ENCODE peak calls at places on chromosome 13, in ten cellular contexts. O, B, Z, Y, E, A, T, X, D and M are unnamed samples.

GRCh38 chr13:102399791-102400618 is 1.8 kb downstream of the FGF14 start:
- DNase-seq in O (no peak), E (no peak), X (peak; percentile 22), Y (no peak), T (no peak), Z (no peak), D (peak; percentile 64), B (no peak), A (no peak), M (no peak)

GRCh38 chr13:80141114-80141849 is 199.6 kb downstream of the SPRY2 start:
- DNase-seq in B (no peak), Y (no peak), X (peak; percentile 33), T (no peak), O (no peak), E (no peak), D (no peak), A (no peak), Z (peak; percentile 95), M (no peak)

GRCh38 chr13:79874396-79875360 is 393.7 kb downstream of the NDFIP2 start:
- DNase-seq in O (no peak), T (no peak), B (no peak), X (no peak), A (no peak), E (peak; percentile 42), D (no peak), Y (no peak), Z (peak; percentile 29), M (no peak)

GRCh38 chr13:97295279-97296182 is 73.4 kb downstream of the MBNL2 start:
- DNase-seq in Y (no peak), B (no peak), E (peak; percentile 95), D (no peak), Z (peak; percentile 84), X (no peak), O (no peak), A (no peak), T (peak; percentile 92), M (no peak)

GRCh38 chr13:29454931-29455481 is 140.5 kb downstream of the SLC7A1 start:
- DNase-seq in T (peak; percentile 74), Y (no peak), O (peak; percentile 25), D (no peak), A (no peak), X (no peak), Z (peak; percentile 20), E (peak; percentile 95), B (peak; percentile 34), M (no peak)

GRCh38 chr13:113607056-113607455 is 22.5 kb downstream of the TFDP1 start:
- DNase-seq in O (no peak), D (no peak), T (no peak), Y (no peak), Z (no peak), B (no peak), X (no peak), E (no peak), A (no peak), M (no peak)

GRCh38 chr13:112984954-112985802 is 16.2 kb downstream of the MCF2L start:
- DNase-seq in D (no peak), B (no peak), Y (no peak), A (no peak), Z (no peak), E (peak; percentile 5), T (no peak), X (no peak), O (no peak), M (no peak)

GRCh38 chr13:65292488-65292901 is 1937.6 kb downstream of the PCDH9 start:
- DNase-seq in D (no peak), O (no peak), Z (peak; percentile 87), E (peak; percentile 9), A (no peak), Y (no peak), B (no peak), T (peak; percentile 25), X (no peak), M (no peak)

GRCh38 chr13:110711778-110712070 is 1.8 kb upstream of the ING1 start:
- DNase-seq in B (no peak), D (no peak), X (no peak), O (no peak), A (no peak), T (no peak), Z (peak; percentile 26), E (peak; percentile 23), Y (no peak), M (no peak)

GRCh38 chr13:34901577-34901976 is 40.5 kb upstream of the NBEA start:
- DNase-seq in E (no peak), B (no peak), O (no peak), X (no peak), D (no peak), Z (no peak), T (no peak), A (no peak), Y (no peak), M (no peak)

GRCh38 chr13:50386527-50387123 is 371.4 kb downstream of the KCNRG start:
- DNase-seq in A (no peak), D (no peak), X (no peak), Z (peak; percentile 68), E (no peak), B (peak; percentile 19), T (peak; percentile 12), Y (peak; percentile 24), O (no peak), M (no peak)

GRCh38 chr13:37403776-37404497 is 194.6 kb downstream of the POSTN start:
- DNase-seq in Y (no peak), E (no peak), B (no peak), X (no peak), T (no peak), Z (peak; percentile 99), D (no peak), A (no peak), O (no peak), M (no peak)

GRCh38 chr13:70386919-70387318 is 278.7 kb upstream of the KLHL1 start:
- DNase-seq in Z (no peak), Y (no peak), A (no peak), D (no peak), T (no peak), O (no peak), X (no peak), B (no peak), E (no peak), M (no peak)

GRCh38 chr13:113535381-113535781 is 44.9 kb upstream of the DCUN1D2 start:
- DNase-seq in A (no peak), D (no peak), Z (no peak), E (no peak), Y (no peak), T (no peak), X (no peak), B (no peak), O (no peak), M (no peak)

GRCh38 chr13:40388617-40389016 is 277.8 kb downstream of the FOXO1 start:
- DNase-seq in D (no peak), X (no peak), Y (no peak), T (peak; percentile 68), O (no peak), B (peak; percentile 85), E (no peak), A (no peak), Z (peak; percentile 58), M (no peak)

GRCh38 chr13:31913459-31913858 is 118.1 kb upstream of the FRY start:
- DNase-seq in A (no peak), X (no peak), E (no peak), B (no peak), T (no peak), O (no peak), D (no peak), Y (no peak), Z (no peak), M (no peak)

DNA sequence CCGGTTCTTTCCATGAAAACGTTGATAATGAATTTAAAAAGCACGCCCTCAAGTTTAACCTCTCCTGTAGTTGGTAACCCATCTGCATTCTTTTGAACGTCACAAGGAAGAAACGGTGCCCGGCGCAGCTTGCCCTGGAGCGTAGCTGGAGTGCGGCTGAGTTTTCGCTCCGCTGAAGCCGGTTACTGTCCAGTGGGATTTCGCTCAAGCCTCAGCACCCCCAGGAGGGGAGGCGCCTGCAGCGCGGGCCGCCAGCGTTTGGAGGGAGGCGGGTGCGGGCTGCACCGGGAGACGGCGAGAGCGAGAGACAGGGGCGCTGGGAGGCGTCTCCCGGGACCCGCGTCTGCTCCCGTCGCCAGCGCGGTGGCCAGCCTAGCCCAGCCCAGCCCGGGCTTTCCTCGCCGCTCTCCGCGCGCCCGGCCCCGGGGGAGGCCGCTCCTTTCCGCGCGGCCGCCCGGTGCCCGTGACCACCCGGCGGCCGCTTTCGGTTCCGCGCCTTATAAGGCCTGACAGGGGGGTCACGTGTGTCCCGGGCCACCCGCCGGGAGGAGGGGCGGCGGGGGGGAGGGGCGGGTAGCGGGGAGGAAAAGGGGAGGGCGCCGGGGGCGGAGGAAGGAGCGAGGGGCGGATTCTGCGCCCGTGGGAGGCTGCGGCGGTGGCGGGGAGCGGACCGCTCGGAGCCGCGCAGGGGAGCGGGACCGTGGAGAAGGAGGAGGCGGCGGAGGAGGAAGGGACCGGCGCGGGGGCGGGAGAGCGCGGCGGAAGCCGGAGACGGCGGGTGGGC is 8.3 kb upstream of the DGKH start:
- DNase-seq in D (peak; percentile 94), Z (peak; percentile 87), X (peak; percentile 94), Y (peak; percentile 77), T (peak; percentile 76), E (peak; percentile 63), B (peak; percentile 98), A (peak; percentile 89), O (no peak), M (peak; percentile 93)
- H3K27me3 ChIP-seq in D (no peaks in the 10 kb centered on the region), Z (no peaks in the 10 kb centered on the region), X (no peaks in the 10 kb centered on the region), Y (peaks cover 13% of the 10 kb centered on the region), T (no peaks in the 10 kb centered on the region), E (no peaks in the 10 kb centered on the region), B (no peaks in the 10 kb centered on the region), A (no peaks in the 10 kb centered on the region), O (peaks cover 13% of the 10 kb centered on the region), M (no peaks in the 10 kb centered on the region)

DNA sequence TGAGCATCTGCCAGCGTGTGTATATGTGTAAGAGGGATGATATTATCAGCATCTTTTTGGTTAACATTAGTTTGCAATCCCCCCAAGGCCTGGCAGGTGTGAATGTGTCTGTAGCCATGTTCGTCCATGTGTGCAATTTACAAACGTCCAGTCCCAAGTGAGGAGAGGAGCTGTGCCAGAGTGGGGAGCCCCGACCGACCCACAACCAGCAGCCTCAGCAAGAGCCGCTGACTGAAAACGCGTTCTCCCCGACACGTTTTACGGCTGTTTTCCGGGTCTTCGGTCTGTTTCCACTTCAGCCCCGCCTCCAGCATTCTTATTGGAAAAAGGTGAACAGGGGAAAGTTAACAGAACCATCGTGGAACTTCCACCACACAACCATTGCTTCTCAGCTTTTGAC is 119.1 kb upstream of the SOX1 start:
- DNase-seq in Z (no peak), B (no peak), Y (no peak), E (no peak), A (no peak), O (no peak), X (no peak), D (no peak), T (no peak), M (peak; percentile 71)
- H3K27me3 ChIP-seq in Z (no peaks in the 10 kb centered on the region), B (no peaks in the 10 kb centered on the region), Y (peaks cover 28% of the 10 kb centered on the region), E (no peaks in the 10 kb centered on the region), A (no peaks in the 10 kb centered on the region), O (no peaks in the 10 kb centered on the region), X (no peaks in the 10 kb centered on the region), D (peaks cover 11% of the 10 kb centered on the region), T (peaks cover 27% of the 10 kb centered on the region), M (no peaks in the 10 kb centered on the region)

GRCh38 chr13:52840066-52840465 is 8.4 kb downstream of the PCDH8 start:
- DNase-seq in T (no peak), B (peak; percentile 66), O (no peak), D (no peak), Y (no peak), X (no peak), E (no peak), A (no peak), Z (no peak), M (no peak)
- H3K27me3 ChIP-seq in T (no peaks in the 10 kb centered on the region), B (peaks cover 15% of the 10 kb centered on the region), O (peaks cover 7% of the 10 kb centered on the region), D (peaks cover 65% of the 10 kb centered on the region), Y (no peaks in the 10 kb centered on the region), X (no peaks in the 10 kb centered on the region), E (peaks cover 7% of the 10 kb centered on the region), A (peaks cover 27% of the 10 kb centered on the region), Z (no peaks in the 10 kb centered on the region), M (no peaks in the 10 kb centered on the region)

GRCh38 chr13:94968040-94968756 is 255.9 kb upstream of the SOX21 start:
- DNase-seq in B (no peak), O (no peak), Z (peak; percentile 20), D (no peak), X (no peak), T (no peak), A (no peak), Y (peak; percentile 65), E (peak; percentile 6), M (no peak)
- H3K27me3 ChIP-seq in B (peaks cover 16% of the 10 kb centered on the region), O (no peaks in the 10 kb centered on the region), Z (peaks cover 28% of the 10 kb centered on the region), D (peaks cover 64% of the 10 kb centered on the region), X (peaks cover 9% of the 10 kb centered on the region), T (no peaks in the 10 kb centered on the region), A (peaks cover 56% of the 10 kb centered on the region), Y (no peaks in the 10 kb centered on the region), E (peaks cover 4% of the 10 kb centered on the region), M (no peaks in the 10 kb centered on the region)